ENCODE peak calls at places on chromosomes 3 and 15, in nine cellular contexts. One of them, this sample, is unnamed. For H3K4me1, the result is how much of the 10 kb centered on the place peaks cover.

GRCh38 chr3:158569717-158570244 is 1.2 kb upstream of the MLF1 start:
- DNase-seq in CD8-positive, alpha-beta memory T cell: no peak
- DNase-seq in lung: no peak
- DNase-seq in HCT116: no peak
- DNase-seq in ascending aorta: no peak
- DNase-seq in PC-3: no peak
- DNase-seq in tibial artery: no peak
- DNase-seq in heart left ventricle: no peak
- DNase-seq in endothelial cell of umbilical vein: no peak
- DNase-seq in this sample: no peak

GRCh38 chr3:187044871-187045552 is 94.3 kb downstream of the RPL39L start:
- DNase-seq in lung: no peak
- DNase-seq in HCT116: no peak
- DNase-seq in endothelial cell of umbilical vein: peak
- DNase-seq in tibial artery: peak
- DNase-seq in ascending aorta: no peak
- DNase-seq in heart left ventricle: peak
- DNase-seq in PC-3: no peak
- DNase-seq in CD8-positive, alpha-beta memory T cell: no peak
- DNase-seq in this sample: no peak

GRCh38 chr15:27485265-27485664 is 514.3 kb downstream of the GABRG3 start:
- DNase-seq in endothelial cell of umbilical vein: no peak
- DNase-seq in HCT116: no peak
- DNase-seq in heart left ventricle: no peak
- DNase-seq in tibial artery: no peak
- DNase-seq in lung: no peak
- DNase-seq in CD8-positive, alpha-beta memory T cell: no peak
- DNase-seq in PC-3: no peak
- DNase-seq in ascending aorta: no peak
- DNase-seq in this sample: no peak

GRCh38 chr3:27589795-27590194 is 105.6 kb upstream of the SLC4A7 start:
- DNase-seq in PC-3: no peak
- DNase-seq in lung: no peak
- DNase-seq in CD8-positive, alpha-beta memory T cell: no peak
- DNase-seq in endothelial cell of umbilical vein: no peak
- DNase-seq in ascending aorta: no peak
- DNase-seq in HCT116: no peak
- DNase-seq in heart left ventricle: no peak
- DNase-seq in tibial artery: no peak
- DNase-seq in this sample: no peak

GRCh38 chr15:70741107-70741511 is 22.2 kb downstream of the UACA start:
- DNase-seq in ascending aorta: no peak
- DNase-seq in CD8-positive, alpha-beta memory T cell: no peak
- DNase-seq in lung: peak
- DNase-seq in tibial artery: peak
- DNase-seq in heart left ventricle: no peak
- DNase-seq in PC-3: peak
- DNase-seq in HCT116: peak
- DNase-seq in endothelial cell of umbilical vein: peak
- DNase-seq in this sample: no peak

GRCh38 chr15:52546031-52546751 is 17.5 kb upstream of the MYO5A start:
- DNase-seq in ascending aorta: no peak
- DNase-seq in heart left ventricle: no peak
- DNase-seq in HCT116: no peak
- DNase-seq in tibial artery: no peak
- DNase-seq in lung: no peak
- DNase-seq in endothelial cell of umbilical vein: no peak
- DNase-seq in PC-3: no peak
- DNase-seq in CD8-positive, alpha-beta memory T cell: no peak
- DNase-seq in this sample: no peak

GRCh38 chr3:18189651-18190050 is 235.5 kb downstream of the SATB1 start:
- DNase-seq in ascending aorta: no peak
- DNase-seq in HCT116: no peak
- DNase-seq in endothelial cell of umbilical vein: no peak
- DNase-seq in PC-3: peak
- DNase-seq in tibial artery: no peak
- DNase-seq in lung: no peak
- DNase-seq in heart left ventricle: no peak
- DNase-seq in CD8-positive, alpha-beta memory T cell: no peak
- DNase-seq in this sample: peak

GRCh38 chr3:13348671-13349396 is 71.3 kb downstream of the NUP210 start:
- DNase-seq in CD8-positive, alpha-beta memory T cell: no peak
- DNase-seq in HCT116: no peak
- DNase-seq in lung: no peak
- DNase-seq in endothelial cell of umbilical vein: no peak
- DNase-seq in heart left ventricle: no peak
- DNase-seq in PC-3: no peak
- DNase-seq in tibial artery: no peak
- DNase-seq in ascending aorta: no peak
- DNase-seq in this sample: no peak

GRCh38 chr3:51559266-51559907 is 20.9 kb downstream of the RAD54L2 start:
- DNase-seq in CD8-positive, alpha-beta memory T cell: no peak
- DNase-seq in endothelial cell of umbilical vein: no peak
- DNase-seq in tibial artery: no peak
- DNase-seq in HCT116: no peak
- DNase-seq in ascending aorta: no peak
- DNase-seq in PC-3: peak
- DNase-seq in lung: no peak
- DNase-seq in heart left ventricle: no peak
- DNase-seq in this sample: no peak

GRCh38 chr3:49244589-49245205 is 32.3 kb downstream of the C3orf62 start:
- DNase-seq in lung: no peak
- DNase-seq in CD8-positive, alpha-beta memory T cell: no peak
- DNase-seq in HCT116: no peak
- DNase-seq in ascending aorta: no peak
- DNase-seq in endothelial cell of umbilical vein: no peak
- DNase-seq in heart left ventricle: no peak
- DNase-seq in PC-3: peak
- DNase-seq in tibial artery: no peak
- DNase-seq in this sample: no peak

GRCh38 chr3:128398586-128398985 is 68.1 kb downstream of the DNAJB8 start:
- DNase-seq in CD8-positive, alpha-beta memory T cell: no peak
- DNase-seq in lung: no peak
- DNase-seq in endothelial cell of umbilical vein: no peak
- DNase-seq in HCT116: no peak
- DNase-seq in heart left ventricle: no peak
- DNase-seq in PC-3: no peak
- DNase-seq in tibial artery: no peak
- DNase-seq in ascending aorta: no peak
- DNase-seq in this sample: no peak

GRCh38 chr3:43389388-43390254 is 103.3 kb downstream of the SNRK start:
- DNase-seq in lung: peak
- DNase-seq in tibial artery: peak
- DNase-seq in HCT116: no peak
- DNase-seq in endothelial cell of umbilical vein: peak
- DNase-seq in heart left ventricle: no peak
- DNase-seq in CD8-positive, alpha-beta memory T cell: peak
- DNase-seq in ascending aorta: peak
- DNase-seq in PC-3: peak
- DNase-seq in this sample: peak

GRCh38 chr3:159806412-159806811 is 182.2 kb upstream of the IL12A start:
- DNase-seq in tibial artery: no peak
- DNase-seq in lung: no peak
- DNase-seq in HCT116: no peak
- DNase-seq in PC-3: no peak
- DNase-seq in ascending aorta: no peak
- DNase-seq in endothelial cell of umbilical vein: no peak
- DNase-seq in heart left ventricle: no peak
- DNase-seq in CD8-positive, alpha-beta memory T cell: no peak
- DNase-seq in this sample: no peak

GRCh38 chr15:72168131-72168825 is 29.3 kb downstream of the GRAMD2A start:
- DNase-seq in heart left ventricle: no peak
- DNase-seq in PC-3: peak
- DNase-seq in HCT116: no peak
- DNase-seq in ascending aorta: no peak
- DNase-seq in CD8-positive, alpha-beta memory T cell: no peak
- DNase-seq in tibial artery: no peak
- DNase-seq in lung: no peak
- DNase-seq in endothelial cell of umbilical vein: no peak
- DNase-seq in this sample: no peak

GRCh38 chr3:178709047-178709446 is 172.8 kb downstream of the KCNMB2 start:
- DNase-seq in ascending aorta: no peak
- DNase-seq in heart left ventricle: no peak
- DNase-seq in endothelial cell of umbilical vein: no peak
- DNase-seq in CD8-positive, alpha-beta memory T cell: no peak
- DNase-seq in HCT116: no peak
- DNase-seq in PC-3: no peak
- DNase-seq in lung: no peak
- DNase-seq in tibial artery: no peak
- DNase-seq in this sample: no peak

GRCh38 chr3:171810278-171811058 is at the start of gene PLD1:
- DNase-seq in ascending aorta: no peak
- DNase-seq in endothelial cell of umbilical vein: peak
- DNase-seq in lung: peak
- DNase-seq in tibial artery: peak
- DNase-seq in heart left ventricle: peak
- DNase-seq in CD8-positive, alpha-beta memory T cell: no peak
- DNase-seq in PC-3: peak
- DNase-seq in HCT116: peak
- DNase-seq in this sample: peak

GRCh38 chr3:194808709-194809108 is 123.0 kb downstream of the FAM43A start:
- DNase-seq in HCT116: no peak
- DNase-seq in PC-3: peak
- DNase-seq in ascending aorta: no peak
- DNase-seq in heart left ventricle: no peak
- DNase-seq in CD8-positive, alpha-beta memory T cell: no peak
- DNase-seq in endothelial cell of umbilical vein: peak
- DNase-seq in lung: no peak
- DNase-seq in tibial artery: no peak
- DNase-seq in this sample: peak

GRCh38 chr3:117893638-117894037 is 1141.0 kb downstream of the IGSF11 start:
- DNase-seq in HCT116: no peak
- DNase-seq in lung: no peak
- DNase-seq in CD8-positive, alpha-beta memory T cell: no peak
- DNase-seq in tibial artery: no peak
- DNase-seq in endothelial cell of umbilical vein: peak
- DNase-seq in ascending aorta: no peak
- DNase-seq in PC-3: peak
- DNase-seq in heart left ventricle: no peak
- DNase-seq in this sample: no peak
- H3K4me3 ChIP-seq in HCT116: no peak
- H3K4me3 ChIP-seq in lung: no peak
- H3K4me3 ChIP-seq in CD8-positive, alpha-beta memory T cell: no peak
- H3K4me3 ChIP-seq in tibial artery: no peak
- H3K4me3 ChIP-seq in endothelial cell of umbilical vein: no peak
- H3K4me3 ChIP-seq in ascending aorta: no peak
- H3K4me3 ChIP-seq in PC-3: no peak
- H3K4me3 ChIP-seq in heart left ventricle: no peak
- H3K4me3 ChIP-seq in this sample: no peak

DNA sequence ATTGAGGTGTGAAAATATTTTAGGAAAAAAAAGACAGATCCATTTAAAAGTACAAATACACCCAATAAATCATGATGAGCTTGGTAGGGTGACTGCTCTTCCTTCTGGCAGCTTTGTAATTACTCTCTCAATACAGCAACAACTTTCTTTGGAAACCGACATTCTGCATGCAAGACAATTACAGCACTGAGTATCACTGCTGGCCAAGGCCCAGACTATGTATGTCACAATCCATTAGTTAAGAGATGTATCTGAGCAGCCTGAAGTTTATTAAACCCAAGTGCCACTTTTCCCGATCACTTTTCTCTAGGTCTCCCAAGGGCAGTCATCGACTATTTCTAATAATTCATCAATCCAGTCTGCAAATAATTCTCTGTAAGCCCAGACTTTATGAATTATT is 492.8 kb downstream of the TUSC7 start:
- DNase-seq in CD8-positive, alpha-beta memory T cell: no peak
- DNase-seq in HCT116: no peak
- DNase-seq in ascending aorta: no peak
- DNase-seq in endothelial cell of umbilical vein: no peak
- DNase-seq in PC-3: no peak
- DNase-seq in lung: no peak
- DNase-seq in heart left ventricle: no peak
- DNase-seq in tibial artery: no peak
- DNase-seq in this sample: no peak
- H3K4me1 ChIP-seq in CD8-positive, alpha-beta memory T cell: under half
- H3K4me1 ChIP-seq in HCT116: under half
- H3K4me1 ChIP-seq in ascending aorta: under half
- H3K4me1 ChIP-seq in endothelial cell of umbilical vein: under half
- H3K4me1 ChIP-seq in PC-3: under half
- H3K4me1 ChIP-seq in lung: under half
- H3K4me1 ChIP-seq in heart left ventricle: under half
- H3K4me1 ChIP-seq in tibial artery: under half
- H3K4me1 ChIP-seq in this sample: under half

DNA sequence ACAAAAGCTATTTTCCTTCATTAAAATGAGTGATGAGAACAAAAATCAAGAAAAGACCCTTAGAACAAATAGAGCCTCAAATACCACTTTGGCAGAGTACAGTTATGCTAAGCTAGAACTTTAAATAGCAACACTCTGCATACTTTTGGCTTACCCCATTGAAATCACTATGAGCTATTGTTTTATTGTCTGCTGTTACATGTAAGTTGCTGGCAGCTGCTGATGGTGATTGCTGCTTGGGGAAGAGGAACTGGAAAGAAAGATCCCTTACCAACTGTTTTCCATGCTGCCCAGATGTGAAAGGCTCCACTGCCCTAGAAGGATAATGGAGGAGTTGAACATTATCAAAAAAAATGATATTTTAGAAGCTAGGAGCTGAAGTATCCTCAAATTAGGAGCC is 135.4 kb downstream of the SYNPR start:
- DNase-seq in lung: no peak
- DNase-seq in ascending aorta: no peak
- DNase-seq in HCT116: no peak
- DNase-seq in heart left ventricle: no peak
- DNase-seq in PC-3: no peak
- DNase-seq in tibial artery: no peak
- DNase-seq in endothelial cell of umbilical vein: no peak
- DNase-seq in CD8-positive, alpha-beta memory T cell: no peak
- DNase-seq in this sample: no peak
- H3K27ac ChIP-seq in lung: no peak
- H3K27ac ChIP-seq in ascending aorta: no peak
- H3K27ac ChIP-seq in HCT116: no peak
- H3K27ac ChIP-seq in heart left ventricle: no peak
- H3K27ac ChIP-seq in PC-3: no peak
- H3K27ac ChIP-seq in tibial artery: no peak
- H3K27ac ChIP-seq in endothelial cell of umbilical vein: no peak
- H3K27ac ChIP-seq in CD8-positive, alpha-beta memory T cell: no peak
- H3K27ac ChIP-seq in this sample: no peak

DNA sequence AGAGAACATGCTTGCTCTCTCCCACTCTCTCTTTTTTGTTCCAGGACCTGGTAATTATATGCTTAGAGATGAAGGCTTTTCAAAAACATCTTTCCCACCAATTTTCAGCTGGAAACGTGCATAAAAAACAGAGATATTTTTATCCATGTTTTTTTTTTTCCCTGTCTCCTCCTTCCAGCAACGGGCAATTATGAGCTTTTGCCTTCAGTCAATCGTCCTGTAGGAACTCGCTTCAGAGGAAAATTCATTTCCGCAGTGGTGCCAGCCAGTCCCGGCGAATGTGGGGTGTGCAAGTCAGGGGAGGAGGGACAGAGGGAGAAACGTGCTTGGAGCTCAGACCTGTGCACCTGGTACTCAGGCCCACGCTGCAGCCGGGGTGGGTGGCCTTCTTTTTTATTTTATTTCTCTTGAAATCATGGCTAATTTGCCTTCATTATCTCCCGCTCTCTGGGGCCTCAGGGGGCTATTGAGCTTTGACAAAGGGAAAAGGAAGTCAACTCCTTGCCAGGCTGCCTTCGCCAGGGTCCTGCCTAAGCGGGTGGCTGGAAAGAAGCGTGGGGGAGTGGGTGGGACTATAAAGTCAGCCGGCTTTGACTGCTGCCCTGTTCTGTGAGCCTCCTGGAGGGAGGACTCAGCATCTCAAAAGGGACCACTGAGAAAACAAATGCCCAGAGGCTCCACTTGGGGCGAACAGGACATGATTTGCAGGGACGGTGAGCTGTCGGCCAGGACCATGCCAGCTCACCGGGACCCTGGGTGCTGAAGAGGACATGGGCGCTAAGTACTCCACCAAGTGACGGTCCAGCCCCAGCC is 5.6 kb downstream of the GRIP2 start:
- DNase-seq in lung: no peak
- DNase-seq in endothelial cell of umbilical vein: no peak
- DNase-seq in heart left ventricle: peak
- DNase-seq in tibial artery: no peak
- DNase-seq in ascending aorta: no peak
- DNase-seq in PC-3: no peak
- DNase-seq in CD8-positive, alpha-beta memory T cell: peak
- DNase-seq in HCT116: no peak
- DNase-seq in this sample: no peak
- H3K4me3 ChIP-seq in lung: no peak
- H3K4me3 ChIP-seq in endothelial cell of umbilical vein: no peak
- H3K4me3 ChIP-seq in heart left ventricle: no peak
- H3K4me3 ChIP-seq in tibial artery: no peak
- H3K4me3 ChIP-seq in ascending aorta: no peak
- H3K4me3 ChIP-seq in PC-3: no peak
- H3K4me3 ChIP-seq in CD8-positive, alpha-beta memory T cell: no peak
- H3K4me3 ChIP-seq in HCT116: no peak
- H3K4me3 ChIP-seq in this sample: no peak